ENCODE peak calls at places on chromosomes 13 and 19, in four cellular contexts. One of them, this sample, is unnamed.

GRCh38 chr13:105334211-105334610 is 1201.3 kb downstream of the EFNB2 start:
- DNase-seq in HEK293T: no peak
- DNase-seq in activated T-helper 1 cell treated with Interleukin-2 at 50 U/mL for 16 hours: no peak
- DNase-seq in skeletal muscle cell: no peak
- DNase-seq in this sample: no peak

GRCh38 chr19:16041571-16042386 is 34.5 kb upstream of the TPM4 start:
- DNase-seq in skeletal muscle cell: no peak
- DNase-seq in HEK293T: peak
- DNase-seq in activated T-helper 1 cell treated with Interleukin-2 at 50 U/mL for 16 hours: peak
- DNase-seq in this sample: peak

GRCh38 chr13:94192576-94192975 is 286.9 kb downstream of the DCT start:
- DNase-seq in HEK293T: peak
- DNase-seq in skeletal muscle cell: no peak
- DNase-seq in activated T-helper 1 cell treated with Interleukin-2 at 50 U/mL for 16 hours: no peak
- DNase-seq in this sample: peak

GRCh38 chr19:54207908-54208783 is 7.5 kb downstream of the RPS9 start:
- DNase-seq in activated T-helper 1 cell treated with Interleukin-2 at 50 U/mL for 16 hours: no peak
- DNase-seq in HEK293T: no peak
- DNase-seq in skeletal muscle cell: peak
- DNase-seq in this sample: no peak

GRCh38 chr19:16876904-16877361 is 11.9 kb upstream of the F2RL3 start:
- DNase-seq in skeletal muscle cell: no peak
- DNase-seq in activated T-helper 1 cell treated with Interleukin-2 at 50 U/mL for 16 hours: no peak
- DNase-seq in HEK293T: no peak
- DNase-seq in this sample: no peak

GRCh38 chr19:49823472-49823871 is 5.4 kb downstream of the MED25 start:
- DNase-seq in activated T-helper 1 cell treated with Interleukin-2 at 50 U/mL for 16 hours: no peak
- DNase-seq in HEK293T: no peak
- DNase-seq in skeletal muscle cell: no peak
- DNase-seq in this sample: no peak

GRCh38 chr13:46184277-46184699 is 2.3 kb upstream of the LCP1 start:
- DNase-seq in skeletal muscle cell: no peak
- DNase-seq in HEK293T: peak
- DNase-seq in activated T-helper 1 cell treated with Interleukin-2 at 50 U/mL for 16 hours: peak
- DNase-seq in this sample: peak

GRCh38 chr13:67140006-67140405 is 90.1 kb downstream of the PCDH9 start:
- DNase-seq in HEK293T: no peak
- DNase-seq in skeletal muscle cell: no peak
- DNase-seq in activated T-helper 1 cell treated with Interleukin-2 at 50 U/mL for 16 hours: no peak
- DNase-seq in this sample: no peak

GRCh38 chr13:80870186-80870585 is 529.3 kb upstream of the SPRY2 start:
- DNase-seq in skeletal muscle cell: no peak
- DNase-seq in activated T-helper 1 cell treated with Interleukin-2 at 50 U/mL for 16 hours: no peak
- DNase-seq in HEK293T: no peak
- DNase-seq in this sample: peak

GRCh38 chr13:42836930-42837329 is 55.5 kb downstream of the FAM216B start:
- DNase-seq in skeletal muscle cell: peak
- DNase-seq in HEK293T: peak
- DNase-seq in activated T-helper 1 cell treated with Interleukin-2 at 50 U/mL for 16 hours: no peak
- DNase-seq in this sample: peak

GRCh38 chr13:50208826-50209335 is 193.6 kb downstream of the KCNRG start:
- DNase-seq in HEK293T: peak
- DNase-seq in activated T-helper 1 cell treated with Interleukin-2 at 50 U/mL for 16 hours: no peak
- DNase-seq in skeletal muscle cell: peak
- DNase-seq in this sample: peak

GRCh38 chr19:3094638-3095374 is 644 bp downstream of the GNA11 start:
- DNase-seq in HEK293T: no peak
- DNase-seq in skeletal muscle cell: no peak
- DNase-seq in activated T-helper 1 cell treated with Interleukin-2 at 50 U/mL for 16 hours: no peak
- DNase-seq in this sample: peak

GRCh38 chr13:27379694-27380596 is 44.5 kb upstream of the GTF3A start:
- DNase-seq in HEK293T: peak
- DNase-seq in activated T-helper 1 cell treated with Interleukin-2 at 50 U/mL for 16 hours: peak
- DNase-seq in skeletal muscle cell: no peak
- DNase-seq in this sample: peak

GRCh38 chr13:98564204-98564603 is 12.7 kb downstream of the STK24 start:
- DNase-seq in HEK293T: no peak
- DNase-seq in activated T-helper 1 cell treated with Interleukin-2 at 50 U/mL for 16 hours: no peak
- DNase-seq in skeletal muscle cell: no peak
- DNase-seq in this sample: no peak

GRCh38 chr13:40272776-40273139 is 393.7 kb downstream of the FOXO1 start:
- DNase-seq in skeletal muscle cell: no peak
- DNase-seq in HEK293T: no peak
- DNase-seq in activated T-helper 1 cell treated with Interleukin-2 at 50 U/mL for 16 hours: no peak
- DNase-seq in this sample: no peak

GRCh38 chr19:14023404-14024235 is 4.3 kb upstream of the RLN3 start:
- DNase-seq in skeletal muscle cell: no peak
- DNase-seq in HEK293T: peak
- DNase-seq in activated T-helper 1 cell treated with Interleukin-2 at 50 U/mL for 16 hours: no peak
- DNase-seq in this sample: peak